ENCODE peak calls at places on chromosomes 1 and 21, in seven cellular contexts. V is heart left ventricle, B is A549, I is testis, E is right lobe of liver, M is uterus, H is spleen. Z is an unnamed sample.

GRCh38 chr1:63662846-63663245 is 69.6 kb downstream of the PGM1 start:
- DNase-seq in V (no peak), B (peak), I (no peak), E (no peak), M (no peak), H (no peak), Z (no peak)

GRCh38 chr1:43067856-43068751 is 104.0 kb downstream of the EBNA1BP2 start:
- DNase-seq in V (no peak), B (no peak), I (no peak), E (peak), M (no peak), H (peak), Z (no peak)

GRCh38 chr1:8259498-8260290 is 58.2 kb upstream of the SLC45A1 start:
- DNase-seq in V (no peak), B (peak), I (no peak), E (peak), M (peak), H (no peak), Z (peak)

GRCh38 chr1:53687886-53688285 is 51.1 kb downstream of the GLIS1 start:
- DNase-seq in V (no peak), B (no peak), I (no peak), E (no peak), M (no peak), H (no peak), Z (no peak)

GRCh38 chr1:118077331-118078055 is 107.5 kb downstream of the SPAG17 start:
- DNase-seq in V (no peak), B (peak), I (peak), E (no peak), M (no peak), H (no peak), Z (no peak)

GRCh38 chr21:35179990-35180557 is 131.0 kb upstream of the RUNX1 start:
- DNase-seq in V (no peak), B (no peak), I (no peak), E (no peak), M (no peak), H (no peak), Z (no peak)

GRCh38 chr1:103788377-103788776 is 38.7 kb downstream of the AMY1C start:
- DNase-seq in V (no peak), B (peak), I (no peak), E (no peak), M (no peak), H (no peak), Z (no peak)

GRCh38 chr1:181397841-181398240 is 85.5 kb upstream of the CACNA1E start:
- DNase-seq in V (no peak), B (no peak), I (no peak), E (no peak), M (no peak), H (no peak), Z (no peak)

GRCh38 chr1:201468501-201468843 is 516 bp downstream of the PHLDA3 start:
- DNase-seq in V (peak), B (peak), I (peak), E (no peak), M (no peak), H (no peak), Z (no peak)

GRCh38 chr1:157648317-157648716 is 50.4 kb upstream of the FCRL4 start:
- DNase-seq in V (no peak), B (no peak), I (no peak), E (no peak), M (no peak), H (no peak), Z (no peak)

GRCh38 chr21:36733857-36734256 is 34.9 kb downstream of the SIM2 start:
- DNase-seq in V (no peak), B (no peak), I (no peak), E (no peak), M (no peak), H (peak), Z (peak)

DNA sequence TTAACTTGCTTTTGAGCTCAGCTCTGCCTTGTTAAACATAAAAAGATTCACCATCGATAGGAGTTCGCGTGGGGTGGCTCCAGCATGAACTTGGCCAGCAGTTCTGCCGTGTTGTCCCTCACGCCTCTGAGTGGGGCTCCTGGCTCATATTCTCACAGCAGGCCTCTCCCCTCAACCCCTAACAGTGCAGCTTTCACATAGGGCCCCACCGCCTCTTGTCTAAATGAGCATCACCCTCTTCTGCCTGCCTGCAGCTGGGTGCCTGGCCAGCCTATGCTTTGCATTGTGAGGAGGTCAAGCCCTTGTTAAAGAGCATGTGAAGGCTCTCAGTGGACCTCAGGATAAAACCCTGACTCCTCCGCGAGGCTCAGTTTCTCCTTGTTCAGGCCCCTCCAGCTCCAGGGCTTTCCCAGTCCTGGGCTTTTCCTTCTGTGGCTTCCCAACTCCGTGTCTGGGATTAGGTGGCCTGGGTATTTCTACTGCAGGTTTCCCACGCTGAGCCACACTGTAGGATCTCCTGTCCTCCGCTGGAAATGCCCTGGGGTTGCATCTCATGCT is 34.8 kb downstream of the CRYAA start:
- DNase-seq in V (peak), B (no peak), I (peak), E (no peak), M (no peak), H (peak), Z (no peak)
- TF ChIP-seq POLR2A in V (no peak), B (no peak), I (no peak), E (no peak), M (no peak), H (no peak), Z (no peak)

GRCh38 chr1:37362990-37363389 is 111.4 kb upstream of the ZC3H12A start:
- DNase-seq in V (no peak), B (no peak), I (peak), E (no peak), M (peak), H (no peak), Z (no peak)
- H3K4me3 ChIP-seq in V (no peak), B (no peak), I (no peak), E (no peak), M (no peak), H (no peak), Z (no peak)

GRCh38 chr1:115338457-115338820 is 390 bp upstream of the NGF start:
- DNase-seq in V (peak), B (no peak), I (no peak), E (no peak), M (no peak), H (no peak), Z (no peak)

GRCh38 chr1:115337276-115337632 is 795 bp downstream of the NGF start:
- DNase-seq in V (peak), B (no peak), I (peak), E (no peak), M (peak), H (no peak), Z (no peak)

GRCh38 chr1:115336741-115337140 is 1.3 kb downstream of the NGF start:
- DNase-seq in V (no peak), B (no peak), I (no peak), E (no peak), M (no peak), H (no peak), Z (no peak)

GRCh38 chr1:115340879-115341278 is 2.8 kb upstream of the NGF start:
- DNase-seq in V (peak), B (no peak), I (peak), E (no peak), M (no peak), H (no peak), Z (no peak)

DNA sequence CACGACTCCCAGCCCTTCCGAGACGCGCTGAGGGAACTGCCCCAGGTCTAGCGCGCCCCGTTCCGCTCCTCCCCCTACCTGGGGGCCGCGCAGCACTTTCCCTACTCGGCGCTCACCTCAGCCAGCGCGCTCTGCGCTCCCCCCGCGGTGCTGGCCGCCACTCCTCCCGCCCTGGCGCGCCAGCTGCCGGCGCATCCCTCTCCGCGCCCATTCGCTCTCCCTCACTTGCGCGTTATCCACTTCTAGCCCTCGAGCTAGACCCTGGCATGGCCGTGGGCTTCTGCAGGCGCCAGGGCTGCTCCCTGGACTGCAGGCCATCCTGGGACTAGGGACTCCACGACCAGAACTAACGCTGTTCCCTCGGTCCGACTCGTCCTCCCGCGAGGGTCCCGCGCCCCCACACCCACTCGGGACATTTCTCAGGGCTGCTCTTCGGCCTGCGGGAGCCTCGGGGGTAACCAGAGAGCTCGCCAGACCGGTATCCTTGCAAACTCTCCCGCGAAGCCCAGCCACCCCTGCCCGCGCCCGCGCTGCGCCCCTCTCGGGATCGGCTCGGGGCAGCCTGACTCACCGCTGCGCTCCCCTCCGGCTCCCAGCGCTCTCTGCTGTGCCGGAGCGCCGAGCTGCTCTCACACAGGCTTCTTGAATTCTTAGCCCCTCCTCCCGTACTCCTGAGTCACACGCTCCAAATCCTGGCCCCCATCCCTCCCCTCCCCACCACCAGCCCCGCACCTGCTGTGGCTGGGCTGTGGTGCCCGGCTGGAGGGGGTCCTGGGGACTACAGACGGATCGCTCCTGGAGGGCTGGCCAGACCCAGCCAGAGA is at the start of gene NGF:
- DNase-seq in V (peak), B (peak), I (peak), E (no peak), M (peak), H (no peak), Z (no peak)
- TF ChIP-seq POLR2A in V (peak), B (no peak), I (no peak), E (no peak), M (peak), H (no peak), Z (no peak)

GRCh38 chr21:45455321-45456013 is 50.5 kb downstream of the COL18A1 start:
- DNase-seq in V (no peak), B (no peak), I (no peak), E (peak), M (no peak), H (peak), Z (no peak)
- H3K4me3 ChIP-seq in V (peak), B (no peak), I (no peak), E (peak), M (peak), H (no peak), Z (peak)

GRCh38 chr21:42768324-42769121 is 110.8 kb downstream of the WDR4 start:
- DNase-seq in V (no peak), B (no peak), I (no peak), E (no peak), M (no peak), H (no peak), Z (no peak)

GRCh38 chr21:42769183-42769819 is 110.0 kb downstream of the WDR4 start:
- DNase-seq in V (no peak), B (no peak), I (no peak), E (no peak), M (no peak), H (no peak), Z (peak)

GRCh38 chr21:42765656-42766055 is 112.2 kb downstream of the PDE9A start:
- DNase-seq in V (no peak), B (no peak), I (no peak), E (no peak), M (no peak), H (peak), Z (no peak)

GRCh38 chr21:42766756-42767560 is 112.4 kb downstream of the WDR4 start:
- DNase-seq in V (no peak), B (no peak), I (no peak), E (no peak), M (no peak), H (peak), Z (peak)

GRCh38 chr21:42767561-42767835 is 111.8 kb downstream of the WDR4 start:
- DNase-seq in V (no peak), B (no peak), I (no peak), E (no peak), M (no peak), H (no peak), Z (no peak)
- TF ChIP-seq POLR2A in V (no peak), B (no peak), I (no peak), E (no peak), M (no peak), H (no peak), Z (no peak)

Z was measured in Peyer's patch.